ENCODE peak calls at places on chromosomes 5 and 9, in four cellular contexts. N is Calu3, B is hypothalamus, D is T-cell. Q is an unnamed sample.

GRCh38 chr9:38079410-38080105 is 10.5 kb upstream of the SHB start:
- DNase-seq in D (no peak), B (no peak), N (no peak), Q (no peak)

GRCh38 chr9:71587576-71588362 is 180.5 kb downstream of the CEMIP2 start:
- DNase-seq in D (no peak), B (no peak), N (no peak), Q (no peak)

GRCh38 chr5:98997000-98997399 is 68.2 kb upstream of the CHD1 start:
- DNase-seq in B (no peak), N (no peak), D (no peak), Q (no peak)

GRCh38 chr5:20524956-20525529 is 537.0 kb upstream of the CDH18 start:
- DNase-seq in B (no peak), D (no peak), N (no peak), Q (no peak)

GRCh38 chr5:41924526-41924871 is 582 bp upstream of the FBXO4 start:
- DNase-seq in D (no peak), B (no peak), N (no peak), Q (no peak)

GRCh38 chr9:68705636-68706578 is 867 bp downstream of the PIP5K1B start:
- DNase-seq in B (peak; percentile 37), D (no peak), N (peak; percentile 15), Q (no peak)

GRCh38 chr9:134778156-134778555 is 102.5 kb upstream of the FCN2 start:
- DNase-seq in B (peak; percentile 44), D (no peak), N (no peak), Q (no peak)

GRCh38 chr5:108143581-108143980 is 238.3 kb downstream of the FBXL17 start:
- DNase-seq in N (no peak), B (no peak), D (no peak), Q (no peak)

GRCh38 chr9:97617939-97618416 is 15.2 kb downstream of the TSTD2 start:
- DNase-seq in N (no peak), B (no peak), D (no peak), Q (no peak)

GRCh38 chr5:16135003-16135402 is 44.6 kb downstream of the MARCHF11 start:
- DNase-seq in D (no peak), B (no peak), N (no peak), Q (no peak)

GRCh38 chr9:107786561-107786960 is 297.0 kb upstream of the KLF4 start:
- DNase-seq in D (no peak), B (no peak), N (no peak), Q (no peak)

GRCh38 chr5:138354926-138355378 is 2.5 kb downstream of the KDM3B start:
- DNase-seq in D (peak; percentile 47), B (peak; percentile 35), N (peak; percentile 57), Q (peak; percentile 45)

Q was measured in midbrain.